ENCODE peak calls at places on chromosomes 3 and 15, in six cellular contexts. C is aorta, F is body of pancreas, Z is iris pigment epithelial cell, N is CD14-positive monocyte, R is HEK293T. T is an unnamed sample.

GRCh38 chr15:74179101-74179841 is 5.8 kb downstream of the ISLR start:
- DNase-seq in R (no peak), N (no peak), Z (peak; percentile 94), C (peak; percentile 95), F (peak; percentile 59), T (no peak)

GRCh38 chr3:1118074-1118473 is 25.2 kb downstream of the CNTN6 start:
- DNase-seq in C (no peak), F (no peak), Z (peak; percentile 69), N (no peak), R (no peak), T (no peak)

GRCh38 chr3:43755511-43756200 is 64.9 kb downstream of the ABHD5 start:
- DNase-seq in R (no peak), C (no peak), F (no peak), N (no peak), Z (no peak), T (no peak)

GRCh38 chr15:63052961-63053698 is 10.6 kb downstream of the TPM1 start:
- DNase-seq in R (no peak), F (peak; percentile 40), Z (peak; percentile 25), C (peak; percentile 64), N (no peak), T (no peak)

GRCh38 chr15:98850991-98851776 is 156.4 kb downstream of the PGPEP1L start:
- DNase-seq in Z (peak; percentile 70), N (peak; percentile 68), F (peak; percentile 77), R (peak; percentile 83), C (peak; percentile 83), T (no peak)

GRCh38 chr3:14397531-14397930 is 4.9 kb upstream of the SLC6A6 start:
- DNase-seq in Z (no peak), R (no peak), C (no peak), F (peak; percentile 50), N (peak; percentile 66), T (no peak)

GRCh38 chr3:32302601-32303000 is 64.1 kb downstream of the CMTM8 start:
- DNase-seq in C (no peak), Z (no peak), R (no peak), N (no peak), F (no peak), T (no peak)

GRCh38 chr3:149023951-149024350 is 32.6 kb downstream of the GYG1 start:
- DNase-seq in R (no peak), C (no peak), F (no peak), N (no peak), Z (no peak), T (no peak)

GRCh38 chr3:126449621-126450051 is 26.1 kb downstream of the ZXDC start:
- DNase-seq in F (peak; percentile 57), Z (no peak), C (no peak), R (no peak), N (no peak), T (no peak)